ENCODE peak calls at places on chromosomes 4 and X, in seven cellular contexts. I, W, O, B, S, K and E are unnamed samples.

GRCh38 chr4:78332974-78333373 is 218.6 kb upstream of the ANXA3 start:
- DNase-seq in I (no peak), W (no peak), O (no peak), B (no peak), S (no peak), K (no peak), E (no peak)

GRCh38 chr4:152073738-152074137 is 312.9 kb upstream of the GATB start:
- DNase-seq in I (no peak), W (no peak), O (no peak), B (no peak), S (no peak), K (no peak), E (no peak)

GRCh38 chr4:184417802-184418511 is 56.4 kb downstream of the IRF2 start:
- DNase-seq in I (no peak), W (no peak), O (no peak), B (no peak), S (peak), K (no peak), E (no peak)

GRCh38 chr4:34202154-34202553 is 2042.2 kb downstream of the ARAP2 start:
- DNase-seq in I (no peak), W (no peak), O (no peak), B (no peak), S (no peak), K (no peak), E (no peak)

GRCh38 chrX:56564182-56564885 is 907 bp downstream of the UBQLN2 start:
- DNase-seq in I (peak), W (no peak), O (peak), B (peak), S (peak), K (peak), E (peak)

GRCh38 chr4:138256608-138257007 is 14.5 kb upstream of the SLC7A11 start:
- DNase-seq in I (no peak), W (no peak), O (no peak), B (no peak), S (no peak), K (no peak), E (no peak)

GRCh38 chr4:173218411-173219125 is 50.0 kb downstream of the GALNT7 start:
- DNase-seq in I (no peak), W (no peak), O (no peak), B (no peak), S (no peak), K (no peak), E (no peak)

GRCh38 chr4:124431663-124432192 is 280.8 kb downstream of the ANKRD50 start:
- DNase-seq in I (no peak), W (no peak), O (no peak), B (no peak), S (no peak), K (no peak), E (no peak)

GRCh38 chr4:185222598-185222997 is 13.2 kb downstream of the SNX25 start:
- DNase-seq in I (no peak), W (no peak), O (no peak), B (no peak), S (no peak), K (no peak), E (no peak)

GRCh38 chr4:1910643-1911042 is 39.5 kb downstream of the NSD2 start:
- DNase-seq in I (peak), W (no peak), O (no peak), B (no peak), S (no peak), K (peak), E (no peak)

GRCh38 chr4:8830611-8831200 is 40.9 kb downstream of the HMX1 start:
- DNase-seq in I (peak), W (peak), O (no peak), B (no peak), S (no peak), K (peak), E (no peak)

GRCh38 chr4:44583393-44583792 is 68.0 kb downstream of the YIPF7 start:
- DNase-seq in I (peak), W (no peak), O (no peak), B (no peak), S (no peak), K (no peak), E (no peak)

GRCh38 chr4:37451646-37452045 is 207.1 kb downstream of the NWD2 start:
- DNase-seq in I (no peak), W (no peak), O (no peak), B (no peak), S (no peak), K (no peak), E (no peak)

GRCh38 chr4:176875441-176875930 is 82.8 kb upstream of the VEGFC start:
- DNase-seq in I (no peak), W (no peak), O (no peak), B (no peak), S (no peak), K (no peak), E (no peak)

GRCh38 chr4:137367608-137368007 is 164.7 kb downstream of the PCDH18 start:
- DNase-seq in I (no peak), W (no peak), O (no peak), B (no peak), S (no peak), K (no peak), E (no peak)

GRCh38 chr4:87530868-87531267 is 1.7 kb upstream of the SPARCL1 start:
- DNase-seq in I (no peak), W (peak), O (no peak), B (peak), S (no peak), K (peak), E (no peak)

GRCh38 chrX:139194571-139195280 is 335.8 kb upstream of the F9 start:
- DNase-seq in I (no peak), W (no peak), O (peak), B (no peak), S (no peak), K (peak), E (no peak)

GRCh38 chr4:169109276-169109675 is 99.2 kb upstream of the CBR4 start:
- DNase-seq in I (peak), W (no peak), O (no peak), B (no peak), S (no peak), K (no peak), E (no peak)

GRCh38 chrX:50609796-50610195 is 139.2 kb upstream of the DGKK start:
- DNase-seq in I (no peak), W (no peak), O (no peak), B (no peak), S (no peak), K (no peak), E (no peak)

GRCh38 chr4:138259801-138260200 is 17.7 kb upstream of the SLC7A11 start:
- DNase-seq in I (no peak), W (no peak), O (no peak), B (no peak), S (no peak), K (no peak), E (no peak)

GRCh38 chrX:74231625-74232024 is 72.4 kb upstream of the ZCCHC13 start:
- DNase-seq in I (no peak), W (no peak), O (no peak), B (no peak), S (no peak), K (no peak), E (no peak)

GRCh38 chr4:158578476-158578875 is 56.8 kb downstream of the RXFP1 start:
- DNase-seq in I (no peak), W (no peak), O (no peak), B (no peak), S (no peak), K (no peak), E (no peak)

GRCh38 chrX:153924149-153924861 is 1.8 kb downstream of the ARHGAP4 start:
- DNase-seq in I (peak), W (no peak), O (peak), B (peak), S (peak), K (peak), E (peak)

GRCh38 chrX:124497386-124497785 is 151.0 kb downstream of the SH2D1A start:
- DNase-seq in I (no peak), W (no peak), O (no peak), B (no peak), S (no peak), K (no peak), E (no peak)

GRCh38 chr4:115323106-115323684 is 209.8 kb upstream of the NDST4 start:
- DNase-seq in I (no peak), W (no peak), O (no peak), B (peak), S (no peak), K (no peak), E (peak)